ENCODE peak calls at places on chromosomes 2 and 18, in ten cellular contexts. P is lung, Z is heart left ventricle, M is HFF-Myc, C is HCT116, J is astrocyte of the spinal cord, R is lower lobe of right lung, O is hepatocyte, G is GM06990, H is BJ. T is an unnamed sample.

GRCh38 chr18:50944245-50944917 is 23.5 kb upstream of the ELAC1 start:
- DNase-seq in P (no peak), Z (no peak), M (no peak), C (no peak), J (no peak), R (no peak), O (no peak), G (no peak), H (no peak), T (no peak)

GRCh38 chr2:131572175-131572574 is 44.5 kb downstream of the CCDC74A start:
- DNase-seq in P (no peak), Z (no peak), M (no peak), C (no peak), J (no peak), R (no peak), O (no peak), G (no peak), H (no peak), T (no peak)

GRCh38 chr2:58042486-58042970 is 4.1 kb upstream of the VRK2 start:
- DNase-seq in P (no peak), Z (no peak), M (peak; percentile 48), C (peak; percentile 92), J (peak; percentile 93), R (no peak), O (peak; percentile 80), G (no peak), H (no peak), T (peak; percentile 96)

GRCh38 chr2:158501301-158501700 is 44.5 kb downstream of the PKP4 start:
- DNase-seq in P (no peak), Z (peak; percentile 64), M (no peak), C (no peak), J (no peak), R (no peak), O (no peak), G (no peak), H (no peak), T (no peak)

GRCh38 chr2:9191044-9191481 is 15.5 kb upstream of the ASAP2 start:
- DNase-seq in P (peak; percentile 48), Z (peak; percentile 69), M (no peak), C (no peak), J (peak; percentile 93), R (peak; percentile 66), O (peak; percentile 58), G (no peak), H (peak; percentile 76), T (peak; percentile 95)

GRCh38 chr18:57668021-57668420 is 46.4 kb upstream of the NARS1 start:
- DNase-seq in P (no peak), Z (no peak), M (no peak), C (no peak), J (no peak), R (no peak), O (no peak), G (no peak), H (no peak), T (no peak)

GRCh38 chr2:95043300-95043786 is 17.8 kb downstream of the MAL start:
- DNase-seq in P (peak; percentile 85), Z (peak; percentile 85), M (peak; percentile 21), C (no peak), J (peak; percentile 71), R (peak; percentile 72), O (peak; percentile 23), G (no peak), H (peak; percentile 19), T (peak; percentile 87)

GRCh38 chr2:106827178-106827577 is 58.8 kb downstream of the ST6GAL2 start:
- DNase-seq in P (no peak), Z (no peak), M (no peak), C (no peak), J (peak; percentile 15), R (no peak), O (no peak), G (no peak), H (no peak), T (no peak)

GRCh38 chr2:20474757-20475566 is 28.1 kb downstream of the RHOB start:
- DNase-seq in P (no peak), Z (no peak), M (no peak), C (no peak), J (no peak), R (no peak), O (no peak), G (no peak), H (no peak), T (no peak)

GRCh38 chr2:68292108-68292710 is 27.5 kb downstream of the CNRIP1 start:
- DNase-seq in P (no peak), Z (no peak), M (no peak), C (peak; percentile 24), J (no peak), R (no peak), O (peak; percentile 48), G (peak; percentile 5), H (no peak), T (peak; percentile 56)

GRCh38 chr2:101265893-101266499 is 13.3 kb downstream of the CNOT11 start:
- DNase-seq in P (no peak), Z (no peak), M (no peak), C (no peak), J (no peak), R (peak; percentile 52), O (peak; percentile 78), G (no peak), H (no peak), T (no peak)

GRCh38 chr2:10048501-10049171 is 5.3 kb downstream of the KLF11 start:
- DNase-seq in P (no peak), Z (no peak), M (no peak), C (peak; percentile 10), J (peak; percentile 55), R (peak; percentile 38), O (peak; percentile 73), G (no peak), H (no peak), T (peak; percentile 80)

GRCh38 chr2:132902626-132903025 is 232.6 kb upstream of the LYPD1 start:
- DNase-seq in P (no peak), Z (no peak), M (no peak), C (no peak), J (no peak), R (no peak), O (no peak), G (no peak), H (no peak), T (no peak)

GRCh38 chr2:189072036-189072435 is 97.9 kb downstream of the COL3A1 start:
- DNase-seq in P (no peak), Z (no peak), M (no peak), C (no peak), J (no peak), R (no peak), O (no peak), G (no peak), H (no peak), T (no peak)

GRCh38 chr2:113111823-113112287 is 15.5 kb upstream of the IL1RN start:
- DNase-seq in P (no peak), Z (no peak), M (no peak), C (no peak), J (no peak), R (no peak), O (no peak), G (no peak), H (no peak), T (no peak)

GRCh38 chr2:66839551-66840320 is 404.8 kb downstream of the MEIS1 start:
- DNase-seq in P (no peak), Z (no peak), M (peak; percentile 85), C (no peak), J (peak; percentile 97), R (no peak), O (peak; percentile 59), G (no peak), H (peak; percentile 98), T (peak; percentile 96)

GRCh38 chr18:10040287-10041011 is 126.6 kb downstream of the VAPA start:
- DNase-seq in P (no peak), Z (no peak), M (no peak), C (no peak), J (no peak), R (no peak), O (peak; percentile 67), G (no peak), H (no peak), T (peak; percentile 83)

GRCh38 chr2:137944714-137945113 is 19.6 kb upstream of the HNMT start:
- DNase-seq in P (no peak), Z (no peak), M (no peak), C (no peak), J (no peak), R (no peak), O (no peak), G (no peak), H (no peak), T (no peak)

DNA sequence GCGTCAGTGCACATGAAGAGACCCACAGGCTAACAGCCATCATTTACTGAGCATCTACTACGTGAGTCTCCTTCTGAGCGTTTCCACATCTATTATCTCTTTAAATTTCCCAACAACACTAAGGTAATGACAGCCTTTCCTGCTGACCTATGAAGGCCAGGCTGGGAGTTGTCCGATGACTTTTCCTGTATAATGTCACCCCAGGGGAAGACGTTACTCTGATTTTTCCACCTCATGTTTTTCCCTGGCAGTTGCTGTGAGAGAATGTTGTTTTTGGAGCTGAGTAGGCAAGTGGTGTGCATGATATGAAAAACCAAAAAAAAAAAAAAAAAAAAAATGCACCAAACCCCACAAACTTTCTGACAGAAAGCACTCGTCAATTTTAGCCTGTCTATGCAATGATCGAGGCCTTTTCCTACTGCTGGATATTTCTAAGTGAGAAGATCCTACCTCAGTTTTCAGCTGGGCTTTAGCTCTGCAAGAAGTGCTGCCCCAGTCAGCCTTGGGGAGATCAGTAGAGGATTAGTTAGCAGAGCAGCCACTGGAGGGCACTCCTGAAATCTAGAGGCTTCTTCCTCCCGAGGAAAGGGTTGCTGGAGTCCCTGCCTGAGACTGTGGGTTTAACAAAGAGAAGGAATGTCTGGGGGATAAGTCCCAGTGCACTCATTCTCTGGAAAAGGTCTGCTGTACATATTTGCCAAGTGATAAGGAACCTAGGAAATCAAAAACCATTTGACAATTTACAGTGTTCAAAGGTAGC is 207.5 kb downstream of the SLC8A1 start:
- DNase-seq in P (peak; percentile 35), Z (peak; percentile 70), M (no peak), C (peak; percentile 33), J (peak; percentile 86), R (peak; percentile 48), O (peak; percentile 68), G (no peak), H (no peak), T (peak; percentile 77)
- TF ChIP-seq CTCF in P (no peak), Z (peak; percentile 16), M (peak; percentile 59), C (peak; percentile 60), J (peak; percentile 72), R (peak; percentile 41), O (peak; percentile 51), G (peak; percentile 66), H (peak; percentile 74), T (peak; percentile 76)

GRCh38 chr18:12308386-12309100 is 502 bp downstream of the TUBB6 start:
- DNase-seq in P (peak; percentile 77), Z (peak; percentile 85), M (no peak), C (no peak), J (peak; percentile 89), R (peak; percentile 89), O (peak; percentile 91), G (peak; percentile 66), H (peak; percentile 52), T (peak; percentile 92)
- H3K4me3 ChIP-seq in P (peak overlapping the region; percentile 84), Z (peak overlapping the region; percentile 83), M (peak overlapping the region; percentile 86), C (peak overlapping the region; percentile 73), J (peak overlapping the region; percentile 80), R (peak overlapping the region; percentile 71), O (peak overlapping the region; percentile 94), G (peak overlapping the region; percentile 52), H (peak overlapping the region; percentile 89), T (peak overlapping the region; percentile 82)

GRCh38 chr2:90069290-90069894 is 1377.9 kb downstream of the RPIA start:
- DNase-seq in P (no peak), Z (no peak), M (no peak), C (no peak), J (no peak), R (peak; percentile 58), O (no peak), G (peak; percentile 15), H (no peak), T (no peak)
- TF ChIP-seq CTCF in P (no peak), Z (peak; percentile 16), M (peak; percentile 34), C (peak; percentile 45), J (peak; percentile 19), R (peak; percentile 59), O (no peak), G (peak; percentile 96), H (peak; percentile 66), T (no peak)

GRCh38 chr2:172655091-172655837 is 80.4 kb upstream of the RAPGEF4 start:
- DNase-seq in P (no peak), Z (no peak), M (peak; percentile 92), C (no peak), J (peak; percentile 91), R (no peak), O (no peak), G (no peak), H (peak; percentile 79), T (peak; percentile 51)
- H3K4me3 ChIP-seq in P (no peak overlapping the region), Z (no peak overlapping the region), M (no peak overlapping the region), C (no peak overlapping the region), J (no peak overlapping the region), R (no peak overlapping the region), O (no peak overlapping the region), G (no peak overlapping the region), H (no peak overlapping the region), T (no peak overlapping the region)